ENCODE peak calls at places on chromosomes 3 and 15, in ten cellular contexts. One of them, this sample, is unnamed.

GRCh38 chr3:24100694-24101402 is 155.8 kb downstream of the NR1D2 start:
- DNase-seq in right lobe of liver: no peak
- DNase-seq in Panc1: no peak
- DNase-seq in ureter: no peak
- DNase-seq in upper lobe of right lung: no peak
- DNase-seq in fibroblast of the aortic adventitia: peak
- DNase-seq in aorta: no peak
- DNase-seq in PC-3: no peak
- DNase-seq in DND-41: no peak
- DNase-seq in suprapubic skin: no peak
- DNase-seq in this sample: no peak

GRCh38 chr3:57421336-57421735 is 122.8 kb downstream of the DNAH12 start:
- DNase-seq in right lobe of liver: no peak
- DNase-seq in Panc1: no peak
- DNase-seq in ureter: no peak
- DNase-seq in upper lobe of right lung: no peak
- DNase-seq in fibroblast of the aortic adventitia: peak
- DNase-seq in aorta: no peak
- DNase-seq in PC-3: no peak
- DNase-seq in DND-41: no peak
- DNase-seq in suprapubic skin: no peak
- DNase-seq in this sample: no peak

GRCh38 chr15:90209591-90209990 is 8.5 kb downstream of the SEMA4B start:
- DNase-seq in right lobe of liver: no peak
- DNase-seq in Panc1: no peak
- DNase-seq in ureter: no peak
- DNase-seq in upper lobe of right lung: no peak
- DNase-seq in fibroblast of the aortic adventitia: no peak
- DNase-seq in aorta: peak
- DNase-seq in PC-3: peak
- DNase-seq in DND-41: no peak
- DNase-seq in suprapubic skin: no peak
- DNase-seq in this sample: no peak

GRCh38 chr3:84906065-84906464 is 52.7 kb upstream of the CADM2 start:
- DNase-seq in right lobe of liver: peak
- DNase-seq in Panc1: no peak
- DNase-seq in ureter: no peak
- DNase-seq in upper lobe of right lung: no peak
- DNase-seq in fibroblast of the aortic adventitia: no peak
- DNase-seq in aorta: no peak
- DNase-seq in PC-3: no peak
- DNase-seq in DND-41: no peak
- DNase-seq in suprapubic skin: no peak
- DNase-seq in this sample: no peak

GRCh38 chr3:111802700-111803099 is 56.4 kb upstream of the PHLDB2 start:
- DNase-seq in right lobe of liver: no peak
- DNase-seq in Panc1: no peak
- DNase-seq in ureter: no peak
- DNase-seq in upper lobe of right lung: no peak
- DNase-seq in fibroblast of the aortic adventitia: no peak
- DNase-seq in aorta: no peak
- DNase-seq in PC-3: no peak
- DNase-seq in DND-41: no peak
- DNase-seq in suprapubic skin: no peak
- DNase-seq in this sample: no peak

GRCh38 chr3:133763797-133764734 is 17.9 kb downstream of the TF start:
- DNase-seq in right lobe of liver: no peak
- DNase-seq in Panc1: no peak
- DNase-seq in ureter: no peak
- DNase-seq in upper lobe of right lung: no peak
- DNase-seq in fibroblast of the aortic adventitia: peak
- DNase-seq in aorta: peak
- DNase-seq in PC-3: no peak
- DNase-seq in DND-41: no peak
- DNase-seq in suprapubic skin: no peak
- DNase-seq in this sample: no peak

GRCh38 chr3:71464613-71465012 is 118.9 kb downstream of the FOXP1 start:
- DNase-seq in right lobe of liver: no peak
- DNase-seq in Panc1: no peak
- DNase-seq in ureter: no peak
- DNase-seq in upper lobe of right lung: no peak
- DNase-seq in fibroblast of the aortic adventitia: no peak
- DNase-seq in aorta: no peak
- DNase-seq in PC-3: no peak
- DNase-seq in DND-41: no peak
- DNase-seq in suprapubic skin: no peak
- DNase-seq in this sample: no peak

GRCh38 chr15:40295297-40295696 is 12.4 kb upstream of the ANKRD63 start:
- DNase-seq in right lobe of liver: peak
- DNase-seq in Panc1: no peak
- DNase-seq in ureter: no peak
- DNase-seq in upper lobe of right lung: no peak
- DNase-seq in fibroblast of the aortic adventitia: no peak
- DNase-seq in aorta: peak
- DNase-seq in PC-3: no peak
- DNase-seq in DND-41: no peak
- DNase-seq in suprapubic skin: no peak
- DNase-seq in this sample: peak

GRCh38 chr15:85398822-85399221 is 18.4 kb downstream of the AKAP13 start:
- DNase-seq in right lobe of liver: no peak
- DNase-seq in Panc1: no peak
- DNase-seq in ureter: no peak
- DNase-seq in upper lobe of right lung: no peak
- DNase-seq in fibroblast of the aortic adventitia: no peak
- DNase-seq in aorta: no peak
- DNase-seq in PC-3: no peak
- DNase-seq in DND-41: no peak
- DNase-seq in suprapubic skin: no peak
- DNase-seq in this sample: no peak

GRCh38 chr15:42832577-42832976 is 88.0 kb downstream of the TTBK2 start:
- DNase-seq in right lobe of liver: no peak
- DNase-seq in Panc1: no peak
- DNase-seq in ureter: peak
- DNase-seq in upper lobe of right lung: no peak
- DNase-seq in fibroblast of the aortic adventitia: peak
- DNase-seq in aorta: no peak
- DNase-seq in PC-3: peak
- DNase-seq in DND-41: no peak
- DNase-seq in suprapubic skin: no peak
- DNase-seq in this sample: no peak

GRCh38 chr3:127304121-127304744 is 16.4 kb upstream of the PRR20G start:
- DNase-seq in right lobe of liver: no peak
- DNase-seq in Panc1: no peak
- DNase-seq in ureter: peak
- DNase-seq in upper lobe of right lung: peak
- DNase-seq in fibroblast of the aortic adventitia: no peak
- DNase-seq in aorta: no peak
- DNase-seq in PC-3: peak
- DNase-seq in DND-41: no peak
- DNase-seq in suprapubic skin: no peak
- DNase-seq in this sample: no peak